ENCODE peak calls at places on chromosomes 7 and 10, in six cellular contexts. T is BE2C, C is cardiac muscle cell, O is neural progenitor cell, J is sigmoid colon, A is upper lobe of right lung. P is an unnamed sample.

GRCh38 chr7:27661776-27662489 is 750 bp downstream of the HIBADH start:
- DNase-seq in O (no peak), J (peak), T (peak), C (no peak), A (no peak), P (peak)

GRCh38 chr10:15621116-15621515 is 98.6 kb downstream of the ITGA8 start:
- DNase-seq in O (no peak), T (no peak), J (no peak), C (no peak), A (no peak), P (no peak)

GRCh38 chr10:1486841-1487240 is 250.5 kb downstream of the ADARB2 start:
- DNase-seq in J (no peak), O (no peak), C (no peak), T (no peak), A (no peak), P (peak)

GRCh38 chr7:101952355-101953247 is 135.2 kb downstream of the CUX1 start:
- DNase-seq in C (no peak), A (no peak), J (peak), O (no peak), T (no peak), P (no peak)

GRCh38 chr10:28765641-28766040 is 88.3 kb downstream of the BAMBI start:
- DNase-seq in A (no peak), C (no peak), T (no peak), O (no peak), J (no peak), P (no peak)

GRCh38 chr7:5702876-5703571 is 78.4 kb downstream of the RNF216 start:
- DNase-seq in J (peak), O (no peak), T (no peak), C (peak), A (no peak), P (no peak)

GRCh38 chr10:119928411-119928810 is 35.9 kb downstream of the SEC23IP start:
- DNase-seq in C (no peak), T (no peak), J (no peak), O (no peak), A (no peak), P (no peak)

GRCh38 chr7:38704751-38705150 is 73.6 kb upstream of the AMPH start:
- DNase-seq in A (no peak), O (no peak), J (no peak), C (no peak), T (no peak), P (no peak)

GRCh38 chr7:39567294-39567693 is 1.1 kb downstream of the YAE1 start:
- DNase-seq in C (no peak), A (no peak), J (no peak), T (no peak), O (no peak), P (no peak)

GRCh38 chr7:73519867-73520672 is 2.0 kb downstream of the BAZ1B start:
- DNase-seq in T (no peak), J (no peak), C (peak), O (peak), A (no peak), P (no peak)

GRCh38 chr7:156461881-156462665 is 178.5 kb upstream of the RNF32 start:
- DNase-seq in O (no peak), A (no peak), J (no peak), T (no peak), C (no peak), P (no peak)

GRCh38 chr7:112254709-112255387 is 48.4 kb downstream of the ZNF277 start:
- DNase-seq in J (no peak), C (no peak), A (no peak), T (no peak), O (no peak), P (no peak)

GRCh38 chr10:70198696-70199466 is 28.6 kb upstream of the SAR1A start:
- DNase-seq in A (no peak), J (no peak), C (peak), O (peak), T (no peak), P (no peak)

GRCh38 chr10:87505366-87506113 is 847 bp downstream of the MINPP1 start:
- DNase-seq in C (peak), A (peak), O (peak), J (peak), T (peak), P (peak)

GRCh38 chr10:80535671-80536360 is 1.9 kb upstream of the SH2D4B start:
- DNase-seq in T (no peak), J (peak), O (peak), C (no peak), A (peak), P (peak)

GRCh38 chr10:96863922-96864543 is 31.9 kb downstream of the LCOR start:
- DNase-seq in A (no peak), T (no peak), O (no peak), J (no peak), C (no peak), P (no peak)

GRCh38 chr7:9698375-9698774 is 1265.0 kb downstream of the NXPH1 start:
- DNase-seq in C (no peak), O (no peak), T (no peak), A (no peak), J (no peak), P (no peak)

GRCh38 chr7:149720372-149721083 is 52.9 kb downstream of the ZNF467 start:
- DNase-seq in C (no peak), A (peak), J (peak), T (peak), O (no peak), P (peak)

GRCh38 chr7:7103343-7104313 is 78.7 kb upstream of the C1GALT1 start:
- DNase-seq in J (no peak), A (no peak), C (peak), O (peak), T (no peak), P (no peak)

DNA sequence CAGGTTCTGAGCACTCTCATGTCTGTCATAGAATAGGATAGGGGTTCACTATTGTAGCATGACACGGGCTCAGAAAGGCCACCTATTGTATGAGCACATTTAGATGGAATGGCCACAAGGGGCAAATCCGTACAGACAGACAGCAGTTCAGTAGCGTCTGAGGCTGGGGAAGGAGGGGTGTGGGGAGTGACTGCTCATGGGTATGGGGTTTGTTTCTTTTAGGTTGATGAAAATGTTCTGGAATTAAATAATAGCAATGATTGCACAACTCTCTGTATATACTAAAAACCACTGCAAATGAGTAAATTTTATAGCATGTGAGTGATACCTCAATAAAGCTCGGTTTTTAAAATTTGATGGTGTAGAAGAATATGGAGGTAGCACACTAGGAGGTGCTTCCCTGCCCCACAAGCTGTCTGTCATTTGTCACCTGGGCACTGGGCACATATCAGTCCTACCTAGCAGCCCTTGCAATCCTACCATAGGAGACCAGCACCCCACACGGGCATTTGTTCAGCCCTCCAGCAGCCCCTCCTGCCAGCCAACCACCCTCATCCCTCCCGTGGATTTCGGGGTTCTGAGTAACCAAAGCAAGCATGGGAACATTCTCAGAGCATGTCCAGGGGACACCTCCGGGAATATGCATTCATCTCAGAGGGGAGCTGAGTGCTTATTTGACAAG is 35.2 kb downstream of the KCNMA1 start:
- DNase-seq in A (no peak), C (no peak), O (no peak), J (peak), T (no peak), P (no peak)
- TF ChIP-seq CTCF in A (no peak), C (no peak), O (peak), J (no peak), T (no peak), P (no peak)

DNA sequence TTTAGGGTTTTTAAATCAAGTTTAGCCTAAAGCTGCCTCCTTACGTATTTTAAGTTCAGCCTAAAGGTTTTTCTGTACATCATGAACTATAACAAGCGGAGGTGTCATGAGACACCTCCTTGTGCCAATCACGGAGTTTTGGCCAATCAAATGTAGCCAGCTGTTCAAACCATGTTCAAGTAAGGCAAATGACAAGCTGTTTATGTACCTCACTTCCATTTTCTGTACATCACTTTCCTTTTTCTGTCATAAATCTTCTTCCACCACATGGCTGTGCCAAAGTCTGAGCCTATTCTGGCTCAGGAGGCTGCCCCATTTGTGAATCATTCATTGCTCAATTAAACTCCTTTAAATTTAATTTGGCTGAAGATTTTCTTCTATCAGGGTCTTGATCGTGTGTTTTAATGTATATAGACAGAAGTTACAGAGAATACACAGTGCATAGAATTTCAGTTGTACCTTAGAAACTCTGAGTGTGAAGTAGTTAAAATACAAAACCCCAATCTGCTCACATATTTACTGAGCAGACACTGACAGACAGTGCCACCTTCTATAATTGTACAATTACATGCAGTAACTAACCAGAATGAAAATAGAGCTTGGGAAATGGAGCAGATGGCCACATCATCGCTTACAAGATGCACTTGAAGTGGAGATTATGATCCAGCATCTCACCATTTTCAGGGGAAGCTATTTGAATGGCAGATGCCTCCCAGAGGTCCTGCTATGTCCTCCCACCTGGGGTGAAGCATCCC is 76.9 kb upstream of the LANCL2 start:
- DNase-seq in C (no peak), A (no peak), O (no peak), T (no peak), J (no peak), P (no peak)
- TF ChIP-seq CTCF in C (no peak), A (no peak), O (no peak), T (no peak), J (no peak), P (no peak)

GRCh38 chr10:34217524-34217923 is 597.6 kb downstream of the PARD3 start:
- DNase-seq in O (no peak), A (no peak), T (peak), J (no peak), C (no peak), P (no peak)

GRCh38 chr10:34213805-34214197 is 601.3 kb downstream of the PARD3 start:
- DNase-seq in O (no peak), C (no peak), J (no peak), A (no peak), T (no peak), P (no peak)

GRCh38 chr10:34216348-34216908 is 598.7 kb downstream of the PARD3 start:
- DNase-seq in C (no peak), J (no peak), T (peak), O (no peak), A (no peak), P (no peak)

GRCh38 chr10:34207350-34207749 is 607.7 kb downstream of the PARD3 start:
- DNase-seq in A (no peak), C (no peak), T (no peak), J (no peak), O (peak), P (no peak)

GRCh38 chr10:34213193-34213804 is 601.8 kb downstream of the PARD3 start:
- DNase-seq in T (no peak), O (no peak), C (no peak), J (no peak), A (no peak), P (no peak)
- TF ChIP-seq CTCF in T (no peak), O (no peak), C (no peak), J (no peak), A (no peak), P (no peak)

GRCh38 chr10:103854687-103855423 is 521 bp downstream of the SH3PXD2A start:
- DNase-seq in J (peak), A (no peak), C (peak), T (peak), O (peak), P (no peak)
- TF ChIP-seq CTCF in J (no peak), A (peak), C (peak), T (peak), O (peak), P (no peak)

DNA sequence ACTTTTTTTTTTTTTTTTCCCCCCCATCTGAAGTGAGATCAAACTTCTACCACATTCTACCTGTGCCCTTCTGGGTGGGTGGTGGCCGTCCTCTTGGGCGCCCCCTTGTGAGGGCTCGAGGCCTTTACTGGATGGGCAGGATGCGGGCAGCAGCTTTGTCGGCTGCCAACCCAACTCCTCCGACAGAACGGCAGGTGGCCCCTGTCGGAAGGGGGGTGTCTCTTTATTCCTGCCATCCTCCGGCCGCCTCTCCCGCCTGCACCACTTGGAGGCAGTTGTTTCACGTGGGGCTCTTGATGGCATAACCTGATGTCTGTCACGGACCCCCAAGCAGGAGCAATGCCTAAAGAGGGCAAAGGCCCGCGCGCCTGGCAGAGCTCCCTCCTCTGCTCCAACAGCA is 31.0 kb downstream of the AMZ1 start:
- DNase-seq in C (peak), A (no peak), O (peak), T (peak), J (no peak), P (no peak)
- TF ChIP-seq CTCF in C (peak), A (peak), O (peak), T (peak), J (no peak), P (no peak)

GRCh38 chr7:142438235-142438922 is 180.5 kb upstream of the PRSS58 start:
- DNase-seq in T (peak), C (peak), O (peak), A (no peak), J (no peak), P (no peak)
- TF ChIP-seq CTCF in T (peak), C (peak), O (peak), A (peak), J (no peak), P (no peak)

DNA sequence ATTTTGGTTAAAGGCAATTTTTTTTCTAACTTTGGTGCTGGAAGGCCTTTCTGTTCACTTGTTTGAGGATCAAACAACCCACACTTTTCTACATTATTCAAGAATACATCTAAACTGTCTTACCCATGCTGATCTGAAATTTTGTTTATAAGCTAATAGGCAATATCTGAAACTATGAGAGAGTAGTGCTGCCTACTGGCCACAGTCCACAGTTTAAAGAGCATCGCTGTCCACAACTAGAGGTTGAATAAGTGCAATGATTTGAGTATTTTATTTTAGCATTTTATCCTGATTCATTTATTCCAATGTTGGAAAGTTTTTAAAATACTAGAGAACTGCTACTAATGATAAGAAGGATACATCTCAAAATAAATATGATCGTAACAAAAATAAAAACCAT is 306.9 kb downstream of the ELMO1 start:
- DNase-seq in T (no peak), A (no peak), O (no peak), C (no peak), J (no peak), P (no peak)
- TF ChIP-seq CTCF in T (no peak), A (no peak), O (no peak), C (no peak), J (no peak), P (no peak)

DNA sequence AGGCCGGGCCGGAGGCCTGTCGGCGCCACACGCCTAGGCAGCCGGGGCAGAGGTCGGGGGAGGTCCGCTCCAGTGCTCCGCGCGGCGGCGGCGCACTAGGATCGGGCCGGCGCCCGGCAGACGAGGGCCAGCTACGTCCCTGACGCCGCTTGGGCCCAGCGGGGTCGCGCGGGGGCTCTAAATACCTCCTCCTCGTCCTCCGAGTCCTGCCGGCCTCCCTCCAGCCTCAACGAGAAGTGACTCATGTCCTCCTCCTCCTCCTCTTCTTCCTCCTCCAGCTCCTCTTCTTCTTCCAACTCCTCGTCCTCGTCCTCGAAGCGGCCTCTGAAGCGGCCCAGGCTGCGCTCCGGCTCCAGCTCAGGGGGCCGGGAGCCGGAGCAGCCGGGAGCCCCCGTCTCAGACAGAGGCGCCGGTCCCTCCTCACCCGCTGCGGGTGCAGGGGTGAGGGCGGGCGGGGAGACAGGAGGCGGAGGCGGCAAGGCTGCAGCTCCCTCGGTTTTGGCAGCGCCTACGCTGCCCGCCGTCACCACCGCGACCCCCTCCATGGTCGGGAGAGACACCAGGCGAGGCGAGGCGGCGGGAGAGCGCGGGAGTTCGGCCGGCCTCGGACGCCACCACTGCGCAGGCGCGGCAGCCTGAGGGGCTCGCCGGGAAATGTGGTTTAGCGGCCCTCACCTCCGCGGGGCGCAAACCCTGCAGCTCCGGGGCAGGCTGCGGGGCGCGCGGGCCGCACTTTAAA is at the start of gene PCGF6:
- DNase-seq in T (peak), A (peak), J (peak), O (peak), C (peak), P (peak)
- TF ChIP-seq CTCF in T (no peak), A (peak), J (no peak), O (no peak), C (peak), P (no peak)

GRCh38 chr7:12316925-12317324 is 86.7 kb downstream of the VWDE start:
- DNase-seq in C (no peak), O (no peak), J (no peak), T (no peak), A (no peak), P (no peak)

GRCh38 chr7:12317675-12318074 is 86.0 kb downstream of the VWDE start:
- DNase-seq in O (no peak), J (no peak), T (no peak), A (no peak), C (no peak), P (no peak)

GRCh38 chr7:12315049-12315448 is 88.6 kb downstream of the VWDE start:
- DNase-seq in C (peak), A (no peak), J (no peak), T (no peak), O (no peak), P (no peak)

DNA sequence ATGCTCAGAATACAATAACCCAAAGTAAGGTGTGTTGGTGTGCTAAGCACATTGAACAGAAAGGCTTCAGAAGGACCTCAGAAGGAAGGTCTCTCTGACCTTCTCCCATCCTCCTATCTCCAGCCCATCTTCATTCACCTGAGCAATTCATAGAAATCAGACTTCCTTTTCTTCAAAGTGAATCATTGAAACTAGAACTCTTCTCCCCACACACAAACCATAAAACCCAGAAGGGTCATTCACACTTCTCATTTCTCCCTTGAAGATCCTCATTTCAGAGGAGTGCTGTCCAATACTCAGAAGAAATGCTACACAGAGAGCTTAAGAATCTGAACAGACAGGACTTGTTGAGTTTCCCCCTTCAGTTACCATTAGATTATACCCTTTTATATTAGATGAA is 89.5 kb downstream of the VWDE start:
- DNase-seq in J (no peak), C (no peak), O (no peak), A (no peak), T (no peak), P (no peak)
- TF ChIP-seq CTCF in J (no peak), C (no peak), O (no peak), A (no peak), T (no peak), P (no peak)